ENCODE peak calls at places on chromosomes 5 and 9, in four cellular contexts. One of them, this sample, is unnamed.
A peak's percentile ranks its signal among the peaks of the same experiment; 100 is the strongest.

GRCh38 chr9:71202931-71203330 is 81.5 kb upstream of the TRPM3 start:
- DNase-seq in AG09309: no peak
- DNase-seq in M059J: no peak
- DNase-seq in CD8-positive, alpha-beta T cell: no peak
- DNase-seq in this sample: peak; percentile 37

GRCh38 chr5:57221049-57221568 is 47.2 kb downstream of the GPBP1 start:
- DNase-seq in AG09309: peak; percentile 14
- DNase-seq in M059J: peak; percentile 65
- DNase-seq in CD8-positive, alpha-beta T cell: no peak
- DNase-seq in this sample: peak; percentile 75

GRCh38 chr9:97470076-97470475 is 31.4 kb upstream of the TMOD1 start:
- DNase-seq in AG09309: no peak
- DNase-seq in M059J: no peak
- DNase-seq in CD8-positive, alpha-beta T cell: no peak
- DNase-seq in this sample: no peak

GRCh38 chr5:54217826-54218503 is 92.4 kb downstream of the ARL15 start:
- DNase-seq in AG09309: peak; percentile 57
- DNase-seq in M059J: peak; percentile 69
- DNase-seq in CD8-positive, alpha-beta T cell: no peak
- DNase-seq in this sample: peak; percentile 84

GRCh38 chr9:108180511-108180910 is 675.3 kb downstream of the ACTL7B start:
- DNase-seq in AG09309: no peak
- DNase-seq in M059J: no peak
- DNase-seq in CD8-positive, alpha-beta T cell: no peak
- DNase-seq in this sample: no peak

GRCh38 chr9:82124090-82124489 is 135.5 kb downstream of the SPATA31D1 start:
- DNase-seq in AG09309: peak; percentile 73
- DNase-seq in M059J: peak; percentile 90
- DNase-seq in CD8-positive, alpha-beta T cell: no peak
- DNase-seq in this sample: peak; percentile 79

GRCh38 chr5:61082516-61083280 is 79.6 kb downstream of the SMIM15 start:
- DNase-seq in AG09309: no peak
- DNase-seq in M059J: peak; percentile 80
- DNase-seq in CD8-positive, alpha-beta T cell: no peak
- DNase-seq in this sample: peak; percentile 4

GRCh38 chr9:84317563-84317962 is 23.0 kb downstream of the SLC28A3 start:
- DNase-seq in AG09309: no peak
- DNase-seq in M059J: peak; percentile 30
- DNase-seq in CD8-positive, alpha-beta T cell: no peak
- DNase-seq in this sample: no peak

GRCh38 chr9:129408535-129409215 is 212.2 kb downstream of the C9orf50 start:
- DNase-seq in AG09309: no peak
- DNase-seq in M059J: no peak
- DNase-seq in CD8-positive, alpha-beta T cell: no peak
- DNase-seq in this sample: no peak

GRCh38 chr5:96629774-96630173 is 32.4 kb upstream of the CAST start:
- DNase-seq in AG09309: peak; percentile 90
- DNase-seq in M059J: peak; percentile 95
- DNase-seq in CD8-positive, alpha-beta T cell: no peak
- DNase-seq in this sample: peak; percentile 93

This sample was measured in astrocyte of the hippocampus.